ENCODE peak calls at places on chromosome 18, in five cellular contexts. One of them, this sample, is unnamed.

GRCh38 chr18:40534748-40535147 is 1420.3 kb upstream of the PIK3C3 start:
- DNase-seq in HCT116: no peak
- DNase-seq in psoas muscle: no peak
- DNase-seq in upper lobe of left lung: no peak
- DNase-seq in dorsolateral prefrontal cortex: no peak
- DNase-seq in this sample: no peak

GRCh38 chr18:36974686-36975085 is 145.8 kb downstream of the KIAA1328 start:
- DNase-seq in HCT116: no peak
- DNase-seq in psoas muscle: no peak
- DNase-seq in upper lobe of left lung: no peak
- DNase-seq in dorsolateral prefrontal cortex: no peak
- DNase-seq in this sample: no peak

GRCh38 chr18:45566025-45566740 is 49.1 kb upstream of the SLC14A2 start:
- DNase-seq in HCT116: no peak
- DNase-seq in psoas muscle: no peak
- DNase-seq in upper lobe of left lung: no peak
- DNase-seq in dorsolateral prefrontal cortex: no peak
- DNase-seq in this sample: peak

GRCh38 chr18:43935051-43935412 is 657.7 kb upstream of the SYT4 start:
- DNase-seq in HCT116: no peak
- DNase-seq in psoas muscle: no peak
- DNase-seq in upper lobe of left lung: no peak
- DNase-seq in dorsolateral prefrontal cortex: no peak
- DNase-seq in this sample: peak

GRCh38 chr18:57445488-57446319 is 10.5 kb downstream of the ONECUT2 start:
- DNase-seq in HCT116: no peak
- DNase-seq in psoas muscle: no peak
- DNase-seq in upper lobe of left lung: no peak
- DNase-seq in dorsolateral prefrontal cortex: no peak
- DNase-seq in this sample: no peak

GRCh38 chr18:13576598-13576997 is 149.8 kb downstream of the FAM210A start:
- DNase-seq in HCT116: no peak
- DNase-seq in psoas muscle: no peak
- DNase-seq in upper lobe of left lung: no peak
- DNase-seq in dorsolateral prefrontal cortex: no peak
- DNase-seq in this sample: no peak

GRCh38 chr18:42447688-42448087 is 492.7 kb downstream of the PIK3C3 start:
- DNase-seq in HCT116: no peak
- DNase-seq in psoas muscle: no peak
- DNase-seq in upper lobe of left lung: no peak
- DNase-seq in dorsolateral prefrontal cortex: no peak
- DNase-seq in this sample: no peak

GRCh38 chr18:79868168-79868784 is 70.5 kb downstream of the KCNG2 start:
- DNase-seq in HCT116: no peak
- DNase-seq in psoas muscle: no peak
- DNase-seq in upper lobe of left lung: peak
- DNase-seq in dorsolateral prefrontal cortex: no peak
- DNase-seq in this sample: no peak

GRCh38 chr18:52174220-52174619 is 165.8 kb upstream of the DCC start:
- DNase-seq in HCT116: no peak
- DNase-seq in psoas muscle: no peak
- DNase-seq in upper lobe of left lung: no peak
- DNase-seq in dorsolateral prefrontal cortex: no peak
- DNase-seq in this sample: no peak

GRCh38 chr18:72848534-72849237 is 19.1 kb downstream of the NETO1 start:
- DNase-seq in HCT116: no peak
- DNase-seq in psoas muscle: no peak
- DNase-seq in upper lobe of left lung: no peak
- DNase-seq in dorsolateral prefrontal cortex: no peak
- DNase-seq in this sample: no peak

GRCh38 chr18:45691816-45692179 is 32.2 kb upstream of the SLC14A1 start:
- DNase-seq in HCT116: no peak
- DNase-seq in psoas muscle: peak
- DNase-seq in upper lobe of left lung: no peak
- DNase-seq in dorsolateral prefrontal cortex: no peak
- DNase-seq in this sample: no peak

GRCh38 chr18:44893045-44893706 is 212.5 kb downstream of the SETBP1 start:
- DNase-seq in HCT116: no peak
- DNase-seq in psoas muscle: no peak
- DNase-seq in upper lobe of left lung: no peak
- DNase-seq in dorsolateral prefrontal cortex: no peak
- DNase-seq in this sample: no peak

GRCh38 chr18:47413327-47413726 is 161.9 kb upstream of the SKOR2 start:
- DNase-seq in HCT116: no peak
- DNase-seq in psoas muscle: no peak
- DNase-seq in upper lobe of left lung: no peak
- DNase-seq in dorsolateral prefrontal cortex: no peak
- DNase-seq in this sample: no peak

GRCh38 chr18:31497404-31497710 is 620 bp upstream of the DSG2 start:
- DNase-seq in HCT116: no peak
- DNase-seq in psoas muscle: no peak
- DNase-seq in upper lobe of left lung: no peak
- DNase-seq in dorsolateral prefrontal cortex: no peak
- DNase-seq in this sample: no peak

GRCh38 chr18:39842042-39842791 is 2112.8 kb upstream of the PIK3C3 start:
- DNase-seq in HCT116: no peak
- DNase-seq in psoas muscle: no peak
- DNase-seq in upper lobe of left lung: no peak
- DNase-seq in dorsolateral prefrontal cortex: no peak
- DNase-seq in this sample: no peak

GRCh38 chr18:68417166-68417776 is 297.6 kb downstream of the TMX3 start:
- DNase-seq in HCT116: no peak
- DNase-seq in psoas muscle: no peak
- DNase-seq in upper lobe of left lung: no peak
- DNase-seq in dorsolateral prefrontal cortex: no peak
- DNase-seq in this sample: no peak

GRCh38 chr18:22694954-22695353 is 238.2 kb upstream of the RBBP8 start:
- DNase-seq in HCT116: peak
- DNase-seq in psoas muscle: peak
- DNase-seq in upper lobe of left lung: no peak
- DNase-seq in dorsolateral prefrontal cortex: no peak
- DNase-seq in this sample: peak

GRCh38 chr18:46388295-46388694 is 268.7 kb downstream of the LOXHD1 start:
- DNase-seq in HCT116: no peak
- DNase-seq in psoas muscle: no peak
- DNase-seq in upper lobe of left lung: no peak
- DNase-seq in dorsolateral prefrontal cortex: no peak
- DNase-seq in this sample: no peak

GRCh38 chr18:27599202-27599829 is 414.2 kb upstream of the CHST9 start:
- DNase-seq in HCT116: peak
- DNase-seq in psoas muscle: peak
- DNase-seq in upper lobe of left lung: no peak
- DNase-seq in dorsolateral prefrontal cortex: peak
- DNase-seq in this sample: peak

GRCh38 chr18:28802546-28802945 is 625.6 kb upstream of the CDH2 start:
- DNase-seq in HCT116: no peak
- DNase-seq in psoas muscle: no peak
- DNase-seq in upper lobe of left lung: no peak
- DNase-seq in dorsolateral prefrontal cortex: no peak
- DNase-seq in this sample: peak

GRCh38 chr18:27583466-27583865 is 398.4 kb upstream of the CHST9 start:
- DNase-seq in HCT116: no peak
- DNase-seq in psoas muscle: no peak
- DNase-seq in upper lobe of left lung: no peak
- DNase-seq in dorsolateral prefrontal cortex: no peak
- DNase-seq in this sample: no peak

GRCh38 chr18:54684786-54685185 is 93.7 kb downstream of the DYNAP start:
- DNase-seq in HCT116: no peak
- DNase-seq in psoas muscle: no peak
- DNase-seq in upper lobe of left lung: no peak
- DNase-seq in dorsolateral prefrontal cortex: no peak
- DNase-seq in this sample: no peak

GRCh38 chr18:38450876-38451275 is 885.3 kb upstream of the CELF4 start:
- DNase-seq in HCT116: no peak
- DNase-seq in psoas muscle: no peak
- DNase-seq in upper lobe of left lung: no peak
- DNase-seq in dorsolateral prefrontal cortex: no peak
- DNase-seq in this sample: no peak

GRCh38 chr18:24094561-24094960 is 44.3 kb upstream of the CABYR start:
- DNase-seq in HCT116: no peak
- DNase-seq in psoas muscle: no peak
- DNase-seq in upper lobe of left lung: no peak
- DNase-seq in dorsolateral prefrontal cortex: no peak
- DNase-seq in this sample: no peak

GRCh38 chr18:80246656-80247402 is 485 bp downstream of the PARD6G start:
- DNase-seq in HCT116: no peak
- DNase-seq in psoas muscle: peak
- DNase-seq in upper lobe of left lung: peak
- DNase-seq in dorsolateral prefrontal cortex: no peak
- DNase-seq in this sample: no peak

GRCh38 chr18:31688601-31689000 is 4.2 kb upstream of the B4GALT6 start:
- DNase-seq in HCT116: no peak
- DNase-seq in psoas muscle: no peak
- DNase-seq in upper lobe of left lung: no peak
- DNase-seq in dorsolateral prefrontal cortex: no peak
- DNase-seq in this sample: no peak

GRCh38 chr18:59724116-59724515 is 26.9 kb upstream of the CCBE1 start:
- DNase-seq in HCT116: no peak
- DNase-seq in psoas muscle: no peak
- DNase-seq in upper lobe of left lung: no peak
- DNase-seq in dorsolateral prefrontal cortex: no peak
- DNase-seq in this sample: no peak

GRCh38 chr18:51137891-51138290 is 59.6 kb downstream of the MEX3C start:
- DNase-seq in HCT116: no peak
- DNase-seq in psoas muscle: no peak
- DNase-seq in upper lobe of left lung: no peak
- DNase-seq in dorsolateral prefrontal cortex: no peak
- DNase-seq in this sample: no peak

GRCh38 chr18:65610939-65611338 is 139.9 kb upstream of the CDH7 start:
- DNase-seq in HCT116: no peak
- DNase-seq in psoas muscle: no peak
- DNase-seq in upper lobe of left lung: no peak
- DNase-seq in dorsolateral prefrontal cortex: no peak
- DNase-seq in this sample: no peak

GRCh38 chr18:79748321-79749157 is 49.2 kb upstream of the KCNG2 start:
- DNase-seq in HCT116: no peak
- DNase-seq in psoas muscle: no peak
- DNase-seq in upper lobe of left lung: peak
- DNase-seq in dorsolateral prefrontal cortex: no peak
- DNase-seq in this sample: no peak

GRCh38 chr18:13036622-13037320 is 45.6 kb downstream of the CEP192 start:
- DNase-seq in HCT116: no peak
- DNase-seq in psoas muscle: no peak
- DNase-seq in upper lobe of left lung: peak
- DNase-seq in dorsolateral prefrontal cortex: no peak
- DNase-seq in this sample: no peak

GRCh38 chr18:10726198-10727068 is 200.6 kb downstream of the NAPG start:
- DNase-seq in HCT116: no peak
- DNase-seq in psoas muscle: no peak
- DNase-seq in upper lobe of left lung: peak
- DNase-seq in dorsolateral prefrontal cortex: no peak
- DNase-seq in this sample: no peak

GRCh38 chr18:67651438-67651837 is 134.9 kb upstream of the DSEL start:
- DNase-seq in HCT116: no peak
- DNase-seq in psoas muscle: no peak
- DNase-seq in upper lobe of left lung: no peak
- DNase-seq in dorsolateral prefrontal cortex: no peak
- DNase-seq in this sample: no peak

GRCh38 chr18:79405781-79406575 is 10.2 kb downstream of the NFATC1 start:
- DNase-seq in HCT116: no peak
- DNase-seq in psoas muscle: peak
- DNase-seq in upper lobe of left lung: peak
- DNase-seq in dorsolateral prefrontal cortex: no peak
- DNase-seq in this sample: no peak

GRCh38 chr18:6449213-6449612 is 34.5 kb upstream of the L3MBTL4 start:
- DNase-seq in HCT116: no peak
- DNase-seq in psoas muscle: no peak
- DNase-seq in upper lobe of left lung: no peak
- DNase-seq in dorsolateral prefrontal cortex: no peak
- DNase-seq in this sample: no peak
- H3K4me3 ChIP-seq in HCT116: no peak
- H3K4me3 ChIP-seq in psoas muscle: no peak
- H3K4me3 ChIP-seq in upper lobe of left lung: no peak
- H3K4me3 ChIP-seq in dorsolateral prefrontal cortex: no peak
- H3K4me3 ChIP-seq in this sample: no peak

GRCh38 chr18:55861266-55861665 is 273.3 kb upstream of the TCF4 start:
- DNase-seq in HCT116: no peak
- DNase-seq in psoas muscle: no peak
- DNase-seq in upper lobe of left lung: no peak
- DNase-seq in dorsolateral prefrontal cortex: no peak
- DNase-seq in this sample: no peak
- TF ChIP-seq CTCF in HCT116: no peak
- TF ChIP-seq CTCF in psoas muscle: peak
- TF ChIP-seq CTCF in upper lobe of left lung: no peak
- TF ChIP-seq CTCF in dorsolateral prefrontal cortex: peak
- TF ChIP-seq CTCF in this sample: peak

GRCh38 chr18:48924621-48925601 is 25.9 kb downstream of the SMAD7 start:
- DNase-seq in HCT116: no peak
- DNase-seq in psoas muscle: no peak
- DNase-seq in upper lobe of left lung: no peak
- DNase-seq in dorsolateral prefrontal cortex: no peak
- DNase-seq in this sample: no peak
- H3K4me3 ChIP-seq in HCT116: no peak
- H3K4me3 ChIP-seq in psoas muscle: no peak
- H3K4me3 ChIP-seq in upper lobe of left lung: no peak
- H3K4me3 ChIP-seq in dorsolateral prefrontal cortex: no peak
- H3K4me3 ChIP-seq in this sample: no peak

GRCh38 chr18:76686737-76687231 is 135.6 kb upstream of the ZNF236 start:
- DNase-seq in HCT116: peak
- DNase-seq in psoas muscle: peak
- DNase-seq in upper lobe of left lung: peak
- DNase-seq in dorsolateral prefrontal cortex: no peak
- DNase-seq in this sample: no peak

GRCh38 chr18:76687271-76688006 is 134.9 kb upstream of the ZNF236 start:
- DNase-seq in HCT116: no peak
- DNase-seq in psoas muscle: no peak
- DNase-seq in upper lobe of left lung: peak
- DNase-seq in dorsolateral prefrontal cortex: no peak
- DNase-seq in this sample: no peak

GRCh38 chr18:76691800-76692199 is 130.6 kb upstream of the ZNF236 start:
- DNase-seq in HCT116: no peak
- DNase-seq in psoas muscle: no peak
- DNase-seq in upper lobe of left lung: no peak
- DNase-seq in dorsolateral prefrontal cortex: no peak
- DNase-seq in this sample: no peak

GRCh38 chr18:76688724-76689472 is 133.5 kb upstream of the ZNF236 start:
- DNase-seq in HCT116: no peak
- DNase-seq in psoas muscle: no peak
- DNase-seq in upper lobe of left lung: no peak
- DNase-seq in dorsolateral prefrontal cortex: no peak
- DNase-seq in this sample: no peak

GRCh38 chr18:76689646-76690264 is 132.6 kb upstream of the ZNF236 start:
- DNase-seq in HCT116: no peak
- DNase-seq in psoas muscle: no peak
- DNase-seq in upper lobe of left lung: no peak
- DNase-seq in dorsolateral prefrontal cortex: no peak
- DNase-seq in this sample: no peak
- TF ChIP-seq CTCF in HCT116: no peak
- TF ChIP-seq CTCF in psoas muscle: no peak
- TF ChIP-seq CTCF in upper lobe of left lung: no peak
- TF ChIP-seq CTCF in dorsolateral prefrontal cortex: no peak
- TF ChIP-seq CTCF in this sample: no peak

DNA sequence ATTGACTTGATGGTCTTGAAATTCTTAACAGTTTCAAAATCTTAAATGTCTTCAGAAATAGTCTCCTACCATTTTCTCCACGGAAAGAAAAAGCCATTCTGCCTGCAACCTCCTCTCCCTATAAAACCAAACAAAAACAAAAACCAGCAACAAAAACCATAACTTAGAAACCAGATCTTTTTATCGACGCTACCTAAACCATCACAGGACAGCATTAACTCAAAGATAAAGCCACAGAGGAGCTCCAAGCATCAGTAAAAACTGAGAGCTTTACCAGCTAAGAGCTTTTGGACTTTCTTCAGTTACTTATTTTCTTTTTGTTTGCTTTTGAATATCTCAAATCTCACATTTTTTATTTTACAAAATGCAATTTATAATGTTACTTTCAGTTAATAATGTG is 12.8 kb downstream of the CD226 start:
- DNase-seq in HCT116: no peak
- DNase-seq in psoas muscle: no peak
- DNase-seq in upper lobe of left lung: no peak
- DNase-seq in dorsolateral prefrontal cortex: no peak
- DNase-seq in this sample: no peak
- H3K4me3 ChIP-seq in HCT116: no peak
- H3K4me3 ChIP-seq in psoas muscle: no peak
- H3K4me3 ChIP-seq in upper lobe of left lung: no peak
- H3K4me3 ChIP-seq in dorsolateral prefrontal cortex: no peak
- H3K4me3 ChIP-seq in this sample: no peak

This sample was measured in HFF-Myc.